ENCODE peak calls at places on chromosomes 1 and 21, in five cellular contexts. U is NCI-H345; T is kidney; B is stimulated activated CD4-positive, alpha-beta T cell treated with anti-CD3 and anti-CD28 coated beads, Interleukin-4, amount 100 ng/mL, for 48 hours; O is AG08396. Q is an unnamed sample.

GRCh38 chr21:44752701-44753235 is 41.4 kb upstream of the TSPEAR start:
- DNase-seq in O (no peak), B (no peak), U (no peak), T (no peak), Q (no peak)

GRCh38 chr1:42679364-42679983 is 2.7 kb upstream of the YBX1 start:
- DNase-seq in U (no peak), T (no peak), O (no peak), B (no peak), Q (no peak)

GRCh38 chr1:203640723-203641523 is 14.3 kb downstream of the ATP2B4 start:
- DNase-seq in B (no peak), U (no peak), O (no peak), T (no peak), Q (no peak)

GRCh38 chr1:193451606-193452005 is 265.2 kb upstream of the B3GALT2 start:
- DNase-seq in U (no peak), O (no peak), B (no peak), T (no peak), Q (no peak)

GRCh38 chr1:219171192-219171935 is 2.3 kb upstream of the LYPLAL1 start:
- DNase-seq in B (no peak), O (no peak), U (no peak), T (no peak), Q (peak; percentile 2)

GRCh38 chr1:9823943-9824701 is at the start of gene CLSTN1:
- DNase-seq in U (peak; percentile 91), B (peak; percentile 88), T (peak; percentile 97), O (peak; percentile 97), Q (peak; percentile 78)

GRCh38 chr1:160416369-160416768 is 16.0 kb downstream of the VANGL2 start:
- DNase-seq in B (no peak), O (peak; percentile 69), U (no peak), T (no peak), Q (peak; percentile 23)

GRCh38 chr1:154666051-154666793 is 58.2 kb upstream of the ADAR start:
- DNase-seq in U (no peak), B (no peak), O (no peak), T (no peak), Q (no peak)

GRCh38 chr1:6003568-6004411 is 11.6 kb upstream of the NPHP4 start:
- DNase-seq in B (no peak), U (peak; percentile 91), T (peak; percentile 22), O (no peak), Q (no peak)